ENCODE peak calls at places on chromosomes 2 and 18, in six cellular contexts. E is ascending aorta, A is AG04450, O is BJ, X is WERI-Rb-1, I is HAP-1. N is an unnamed sample.

GRCh38 chr2:7363906-7364305 is 446.7 kb downstream of the RNF144A start:
- DNase-seq in E (no peak), A (no peak), O (no peak), X (peak; percentile 35), I (no peak), N (no peak)

GRCh38 chr2:177735318-177735803 is 337.2 kb downstream of the PDE11A start:
- DNase-seq in E (no peak), A (no peak), O (no peak), X (no peak), I (no peak), N (no peak)

GRCh38 chr2:223538920-223539440 is 63.2 kb downstream of the SCG2 start:
- DNase-seq in E (no peak), A (no peak), O (no peak), X (peak; percentile 9), I (peak; percentile 41), N (peak; percentile 57)

GRCh38 chr2:15034860-15035259 is 402.3 kb downstream of the LRATD1 start:
- DNase-seq in E (no peak), A (no peak), O (no peak), X (no peak), I (no peak), N (no peak)

GRCh38 chr2:33241581-33241980 is 234.9 kb upstream of the RASGRP3 start:
- DNase-seq in E (no peak), A (no peak), O (no peak), X (no peak), I (no peak), N (peak; percentile 23)

GRCh38 chr2:172106128-172106961 is 3.6 kb upstream of the DLX2 start:
- DNase-seq in E (no peak), A (no peak), O (no peak), X (peak; percentile 66), I (peak; percentile 42), N (peak; percentile 48)

GRCh38 chr2:171587567-171587966 is 65.3 kb downstream of the CYBRD1 start:
- DNase-seq in E (no peak), A (no peak), O (no peak), X (no peak), I (no peak), N (no peak)

GRCh38 chr2:96754317-96754716 is 6.4 kb upstream of the CNNM4 start:
- DNase-seq in E (no peak), A (no peak), O (no peak), X (no peak), I (no peak), N (no peak)

GRCh38 chr18:28984731-28985130 is 807.8 kb upstream of the CDH2 start:
- DNase-seq in E (no peak), A (no peak), O (no peak), X (no peak), I (no peak), N (peak; percentile 40)

GRCh38 chr2:43218221-43218549 is 8.2 kb downstream of the ZFP36L2 start:
- DNase-seq in E (no peak), A (no peak), O (no peak), X (no peak), I (no peak), N (no peak)
- H3K4me3 ChIP-seq in E (peak overlapping the region; percentile 81), A (no peak overlapping the region), O (no peak overlapping the region), X (no peak overlapping the region), I (no peak overlapping the region), N (peak overlapping the region; percentile 15)

GRCh38 chr2:152335016-152335850 is at the start of gene FMNL2:
- DNase-seq in E (peak; percentile 92), A (peak; percentile 18), O (no peak), X (peak; percentile 91), I (peak; percentile 94), N (peak; percentile 85)

GRCh38 chr2:152336103-152336853 is 1.3 kb downstream of the FMNL2 start:
- DNase-seq in E (peak; percentile 77), A (no peak), O (no peak), X (peak; percentile 28), I (peak; percentile 72), N (peak; percentile 49)

GRCh38 chr2:152335851-152336102 is 803 bp downstream of the FMNL2 start:
- DNase-seq in E (no peak), A (no peak), O (no peak), X (no peak), I (peak; percentile 60), N (no peak)

GRCh38 chr2:152336854-152337510 is 2.0 kb downstream of the FMNL2 start:
- DNase-seq in E (no peak), A (no peak), O (no peak), X (peak; percentile 21), I (peak; percentile 33), N (peak; percentile 59)

GRCh38 chr2:152337511-152337903 is 2.5 kb downstream of the FMNL2 start:
- DNase-seq in E (no peak), A (no peak), O (no peak), X (no peak), I (no peak), N (no peak)
- H3K4me3 ChIP-seq in E (peak overlapping the region; percentile 95), A (peak overlapping the region; percentile 88), O (no peak overlapping the region), X (no peak overlapping the region), I (no peak overlapping the region), N (no peak overlapping the region)

DNA sequence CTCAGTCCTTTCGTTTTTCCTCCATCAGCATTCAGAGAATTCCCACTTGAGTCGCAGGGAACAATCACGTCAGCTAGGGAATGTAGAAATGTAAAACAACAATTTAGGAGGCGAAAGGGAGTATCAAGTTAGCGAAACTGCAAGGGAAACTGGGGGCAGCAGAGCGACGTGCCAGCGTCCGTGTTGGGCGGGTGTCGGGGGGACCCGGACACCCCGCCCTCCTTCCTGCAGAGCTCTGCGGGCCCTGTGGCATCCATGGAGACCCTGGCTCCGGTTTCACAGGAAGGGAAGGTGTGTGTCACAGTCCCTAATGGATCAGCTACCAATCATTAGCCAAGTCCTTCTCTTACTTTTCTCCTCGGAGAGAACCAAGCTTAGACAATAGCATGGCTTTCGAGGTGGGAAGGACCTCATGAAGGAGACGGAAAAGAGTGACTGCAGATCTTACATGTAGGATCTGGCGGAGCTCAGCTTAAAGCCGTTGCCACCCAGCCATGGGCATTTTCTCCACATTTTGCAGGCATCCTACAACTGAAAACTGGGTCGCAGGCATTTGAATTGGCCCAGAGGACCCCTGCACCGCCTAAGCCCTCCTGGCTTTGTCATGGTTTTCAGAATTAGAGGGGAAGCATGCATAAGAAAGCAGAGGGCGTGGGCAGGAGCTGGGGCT is 33.7 kb downstream of the SOX11 start:
- DNase-seq in E (no peak), A (no peak), O (no peak), X (no peak), I (no peak), N (peak; percentile 4)
- H3K4me3 ChIP-seq in E (peak overlapping the region; percentile 56), A (no peak overlapping the region), O (peak overlapping the region; percentile 9), X (no peak overlapping the region), I (no peak overlapping the region), N (peak overlapping the region; percentile 20)

GRCh38 chr2:218010838-218011616 is 8.2 kb upstream of the TNS1 start:
- DNase-seq in E (no peak), A (no peak), O (no peak), X (no peak), I (no peak), N (no peak)
- H3K4me3 ChIP-seq in E (peak overlapping the region; percentile 82), A (peak overlapping the region; percentile 79), O (peak overlapping the region; percentile 69), X (peak overlapping the region; percentile 45), I (peak overlapping the region; percentile 46), N (peak overlapping the region; percentile 29)

DNA sequence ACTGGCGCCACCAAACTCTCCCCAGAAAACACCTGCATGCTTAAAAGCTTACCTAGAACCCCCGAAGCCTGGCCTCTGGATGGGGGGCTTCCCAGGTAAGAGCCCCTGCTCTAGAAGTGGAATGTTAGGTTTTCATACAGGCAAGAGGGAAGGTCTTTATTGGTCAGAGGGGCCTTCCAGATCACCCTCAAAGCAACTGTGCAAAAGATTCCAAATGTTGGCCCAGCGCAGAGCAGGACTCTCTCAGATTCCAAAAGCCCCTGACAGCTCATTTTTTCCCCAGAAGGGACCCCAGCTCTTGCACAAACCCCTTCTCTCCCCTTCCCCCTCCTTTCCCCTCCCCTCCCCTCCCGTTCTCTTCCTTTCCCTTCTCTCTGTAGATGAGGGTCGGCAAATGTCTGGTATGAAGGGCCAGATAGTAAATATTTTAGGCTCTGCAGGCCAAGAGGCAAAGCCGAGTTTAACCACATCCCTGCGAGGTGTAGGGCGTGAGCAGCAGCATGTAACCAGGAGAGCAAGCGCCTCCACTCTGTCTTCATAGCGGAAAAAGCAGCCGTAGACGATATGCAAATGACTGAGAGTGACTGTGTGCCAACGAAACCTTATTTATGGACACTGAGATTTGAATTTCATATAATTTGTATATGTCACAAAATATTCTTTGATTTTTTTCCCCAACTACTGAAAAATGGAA is 116.9 kb downstream of the SMAD7 start:
- DNase-seq in E (peak; percentile 64), A (no peak), O (no peak), X (peak; percentile 1), I (no peak), N (peak; percentile 27)
- H3K4me3 ChIP-seq in E (peak overlapping the region; percentile 7), A (no peak overlapping the region), O (no peak overlapping the region), X (no peak overlapping the region), I (no peak overlapping the region), N (no peak overlapping the region)

GRCh38 chr2:69601179-69601612 is 42.3 kb downstream of the AAK1 start:
- DNase-seq in E (no peak), A (peak; percentile 74), O (peak; percentile 44), X (no peak), I (no peak), N (peak; percentile 83)
- H3K4me3 ChIP-seq in E (no peak overlapping the region), A (no peak overlapping the region), O (no peak overlapping the region), X (no peak overlapping the region), I (no peak overlapping the region), N (no peak overlapping the region)

GRCh38 chr2:241804326-241805276 is 4.4 kb upstream of the NEU4 start:
- DNase-seq in E (peak; percentile 66), A (no peak), O (no peak), X (peak; percentile 7), I (peak; percentile 7), N (peak; percentile 61)

GRCh38 chr2:241801611-241802420 is 7.2 kb upstream of the NEU4 start:
- DNase-seq in E (peak; percentile 59), A (no peak), O (no peak), X (peak; percentile 50), I (peak; percentile 48), N (no peak)

GRCh38 chr2:241802421-241802749 is 6.6 kb upstream of the NEU4 start:
- DNase-seq in E (peak; percentile 55), A (no peak), O (no peak), X (peak; percentile 9), I (no peak), N (no peak)

GRCh38 chr2:241803387-241804325 is 5.3 kb upstream of the NEU4 start:
- DNase-seq in E (peak; percentile 73), A (peak; percentile 8), O (peak; percentile 1), X (peak; percentile 5), I (no peak), N (peak; percentile 67)

DNA sequence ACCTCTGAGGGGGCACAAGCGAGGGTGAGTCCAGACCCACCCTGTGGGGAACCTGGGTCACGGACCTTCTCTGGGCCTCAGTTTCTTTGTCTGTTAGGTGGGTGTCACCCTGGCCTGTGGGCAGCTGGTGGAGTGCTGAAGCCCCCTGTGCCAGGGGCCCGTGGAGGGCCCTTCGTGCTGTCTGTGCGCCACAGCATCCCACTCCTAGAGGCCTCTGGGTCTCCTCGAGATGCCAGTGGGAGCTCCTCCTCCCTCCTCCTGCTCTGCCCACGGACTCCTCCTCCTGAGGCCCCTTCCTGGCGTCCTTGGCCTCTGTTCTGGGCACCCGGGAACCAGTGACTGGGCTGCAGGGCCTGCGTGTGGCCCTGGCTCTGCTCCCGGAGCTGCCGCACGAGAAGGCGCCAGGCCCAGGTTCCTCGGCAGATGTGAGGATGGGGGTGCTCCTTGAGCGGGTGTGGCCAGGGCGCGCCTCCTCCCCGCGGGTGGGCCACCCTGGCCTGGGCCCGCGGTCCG is 6.1 kb upstream of the NEU4 start:
- DNase-seq in E (peak; percentile 61), A (no peak), O (no peak), X (peak; percentile 5), I (no peak), N (no peak)
- H3K4me3 ChIP-seq in E (peak overlapping the region; percentile 66), A (no peak overlapping the region), O (no peak overlapping the region), X (no peak overlapping the region), I (no peak overlapping the region), N (no peak overlapping the region)